ENCODE peak calls at places on chromosomes 16 and 17, in ten cellular contexts. I is stomach; S is CD4-positive, alpha-beta T cell; X is H1; K is lower lobe of right lung; G is left ventricle myocardium inferior; W is ascending aorta; H is prostate gland; A is body of pancreas; P is A673. M is an unnamed sample. For H3K27me3, the result is how much of the 10 kb centered on the place peaks cover.

GRCh38 chr16:86682219-86682904 is 104.0 kb downstream of the FOXL1 start:
- DNase-seq in I (no peak), S (no peak), X (no peak), K (no peak), G (no peak), W (peak), H (no peak), A (no peak), P (no peak), M (no peak)

GRCh38 chr17:57021226-57021940 is 43.5 kb downstream of the SCPEP1 start:
- DNase-seq in I (peak), S (no peak), X (no peak), K (peak), G (no peak), W (peak), H (peak), A (peak), P (no peak), M (no peak)

GRCh38 chr16:12901597-12902436 is at the start of gene SHISA9:
- DNase-seq in I (no peak), S (no peak), X (no peak), K (no peak), G (no peak), W (no peak), H (no peak), A (no peak), P (no peak), M (no peak)

GRCh38 chr17:57477483-57478357 is 221.4 kb downstream of the MSI2 start:
- DNase-seq in I (no peak), S (no peak), X (no peak), K (no peak), G (no peak), W (no peak), H (no peak), A (no peak), P (no peak), M (no peak)

GRCh38 chr17:43399839-43400328 is 1.1 kb downstream of the ARL4D start:
- DNase-seq in I (no peak), S (no peak), X (no peak), K (no peak), G (no peak), W (peak), H (no peak), A (no peak), P (no peak), M (no peak)

GRCh38 chr16:1157639-1158455 is 4.9 kb downstream of the CACNA1H start:
- DNase-seq in I (no peak), S (no peak), X (no peak), K (no peak), G (peak), W (no peak), H (no peak), A (no peak), P (no peak), M (no peak)

GRCh38 chr16:69937465-69937951 is 13.6 kb upstream of the CLEC18A start:
- DNase-seq in I (no peak), S (no peak), X (no peak), K (peak), G (no peak), W (no peak), H (no peak), A (no peak), P (peak), M (peak)

GRCh38 chr16:49756971-49757743 is 98.8 kb downstream of the ZNF423 start:
- DNase-seq in I (no peak), S (no peak), X (no peak), K (no peak), G (no peak), W (no peak), H (no peak), A (no peak), P (peak), M (no peak)

GRCh38 chr16:54193656-54194007 is 93.0 kb downstream of the IRX3 start:
- DNase-seq in I (peak), S (no peak), X (peak), K (peak), G (peak), W (peak), H (peak), A (peak), P (peak), M (peak)

GRCh38 chr17:45320349-45320930 is 3.6 kb upstream of the MAP3K14 start:
- DNase-seq in I (no peak), S (no peak), X (no peak), K (peak), G (no peak), W (no peak), H (no peak), A (no peak), P (no peak), M (no peak)

GRCh38 chr16:65285128-65286120 is 163.6 kb upstream of the CDH11 start:
- DNase-seq in I (no peak), S (no peak), X (no peak), K (no peak), G (peak), W (no peak), H (no peak), A (no peak), P (no peak), M (no peak)

GRCh38 chr16:71426069-71426879 is 15.6 kb downstream of the TLE7 start:
- DNase-seq in I (no peak), S (no peak), X (peak), K (no peak), G (no peak), W (no peak), H (peak), A (peak), P (peak), M (no peak)

GRCh38 chr17:50559674-50560184 is 786 bp upstream of the CACNA1G start:
- DNase-seq in I (peak), S (no peak), X (peak), K (peak), G (peak), W (peak), H (no peak), A (peak), P (peak), M (peak)

GRCh38 chr17:50634123-50634914 is at the start of gene ABCC3:
- DNase-seq in I (peak), S (no peak), X (no peak), K (peak), G (peak), W (peak), H (peak), A (peak), P (no peak), M (no peak)

GRCh38 chr16:74372369-74372768 is 3.7 kb upstream of the NPIPB15 start:
- DNase-seq in I (no peak), S (no peak), X (no peak), K (no peak), G (no peak), W (no peak), H (no peak), A (no peak), P (no peak), M (no peak)

GRCh38 chr16:75948886-75949285 is 222.6 kb upstream of the CPHXL start:
- DNase-seq in I (no peak), S (no peak), X (no peak), K (no peak), G (no peak), W (no peak), H (no peak), A (no peak), P (no peak), M (no peak)

GRCh38 chr17:76735006-76735405 is 2.1 kb downstream of the SRSF2 start:
- DNase-seq in I (no peak), S (no peak), X (no peak), K (no peak), G (no peak), W (no peak), H (no peak), A (no peak), P (no peak), M (no peak)

GRCh38 chr17:45867702-45868101 is 23.0 kb downstream of the SPPL2C start:
- DNase-seq in I (no peak), S (no peak), X (no peak), K (no peak), G (no peak), W (no peak), H (no peak), A (no peak), P (no peak), M (no peak)

GRCh38 chr17:68437979-68438877 is 19.1 kb downstream of the WIPI1 start:
- DNase-seq in I (peak), S (no peak), X (no peak), K (peak), G (peak), W (no peak), H (no peak), A (peak), P (no peak), M (no peak)

GRCh38 chr17:74274703-74275340 is 788 bp downstream of the DNAI2 start:
- DNase-seq in I (no peak), S (no peak), X (no peak), K (no peak), G (no peak), W (no peak), H (no peak), A (no peak), P (no peak), M (no peak)

GRCh38 chr17:17236295-17237025 is 508 bp downstream of the FLCN start:
- DNase-seq in I (no peak), S (no peak), X (no peak), K (no peak), G (no peak), W (no peak), H (no peak), A (peak), P (peak), M (no peak)

GRCh38 chr17:7884581-7885356 is 3.8 kb upstream of the CHD3 start:
- DNase-seq in I (peak), S (peak), X (no peak), K (no peak), G (no peak), W (no peak), H (no peak), A (peak), P (peak), M (no peak)

GRCh38 chr17:41530062-41531048 is 2.2 kb upstream of the KRT19 start:
- DNase-seq in I (peak), S (no peak), X (no peak), K (no peak), G (no peak), W (no peak), H (no peak), A (no peak), P (no peak), M (no peak)

GRCh38 chr16:24499193-24499814 is 40.1 kb upstream of the RBBP6 start:
- DNase-seq in I (no peak), S (no peak), X (peak), K (no peak), G (no peak), W (no peak), H (no peak), A (peak), P (peak), M (peak)

GRCh38 chr16:1019934-1020305 is 38.4 kb downstream of the SOX8 start:
- DNase-seq in I (no peak), S (no peak), X (no peak), K (no peak), G (peak), W (no peak), H (no peak), A (no peak), P (no peak), M (no peak)

GRCh38 chr17:2594657-2595085 is 1.2 kb downstream of the PAFAH1B1 start:
- DNase-seq in I (no peak), S (no peak), X (no peak), K (no peak), G (no peak), W (no peak), H (no peak), A (no peak), P (peak), M (no peak)

GRCh38 chr17:78526231-78527025 is 50.8 kb downstream of the DNAH17 start:
- DNase-seq in I (peak), S (no peak), X (no peak), K (no peak), G (no peak), W (no peak), H (no peak), A (no peak), P (no peak), M (no peak)

GRCh38 chr17:32626371-32626770 is 139.6 kb downstream of the CDK5R1 start:
- DNase-seq in I (no peak), S (no peak), X (no peak), K (no peak), G (no peak), W (no peak), H (no peak), A (no peak), P (no peak), M (no peak)

GRCh38 chr16:88727871-88728270 is 21.6 kb downstream of the CTU2 start:
- DNase-seq in I (no peak), S (no peak), X (no peak), K (no peak), G (peak), W (no peak), H (no peak), A (no peak), P (peak), M (no peak)

DNA sequence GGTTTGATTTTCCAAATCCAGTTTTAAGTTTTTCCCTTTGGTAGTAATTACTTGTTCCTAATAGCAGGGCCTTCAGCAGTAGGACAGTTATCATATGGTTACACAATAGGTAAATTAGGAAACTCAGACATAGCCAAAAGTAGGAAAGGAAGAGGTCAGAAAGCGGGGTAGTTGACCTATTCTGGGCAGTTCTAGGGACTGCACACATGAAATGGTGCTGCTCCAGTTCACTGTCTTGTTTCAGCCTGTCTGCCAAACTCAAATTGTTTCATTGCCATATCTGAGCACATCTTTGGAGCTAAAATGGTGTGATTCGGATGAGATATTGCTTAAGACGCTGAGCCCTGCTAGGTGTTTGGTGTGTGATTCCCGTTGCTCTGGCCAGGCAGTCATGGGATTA is 56.7 kb downstream of the TANGO6 start:
- DNase-seq in I (no peak), S (no peak), X (no peak), K (no peak), G (no peak), W (no peak), H (no peak), A (no peak), P (no peak), M (no peak)
- TF ChIP-seq CTCF in I (no peak), S (no peak), X (no peak), K (no peak), G (no peak), W (no peak), H (no peak), A (no peak), P (no peak), M (no peak)

DNA sequence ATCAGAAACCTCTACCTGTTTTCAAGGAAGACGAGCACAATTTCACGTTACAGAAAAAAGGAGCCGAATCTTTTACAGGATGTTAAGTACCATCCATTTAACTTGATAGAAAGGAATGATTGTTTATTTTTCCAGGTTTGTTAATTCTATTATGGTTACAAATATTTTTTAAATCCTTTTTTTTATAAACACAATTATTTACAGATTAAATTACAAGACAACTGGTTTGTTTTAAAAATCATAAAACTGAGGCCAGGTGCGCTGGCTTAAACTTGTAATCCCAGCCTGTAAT is 18.2 kb downstream of the ZNF213 start:
- DNase-seq in I (no peak), S (no peak), X (no peak), K (peak), G (no peak), W (no peak), H (no peak), A (no peak), P (no peak), M (no peak)
- H3K27me3 ChIP-seq in I (under half), S (under half), X (under half), K (under half), G (under half), W (under half), H (under half), A (under half), P (under half), M (under half)

DNA sequence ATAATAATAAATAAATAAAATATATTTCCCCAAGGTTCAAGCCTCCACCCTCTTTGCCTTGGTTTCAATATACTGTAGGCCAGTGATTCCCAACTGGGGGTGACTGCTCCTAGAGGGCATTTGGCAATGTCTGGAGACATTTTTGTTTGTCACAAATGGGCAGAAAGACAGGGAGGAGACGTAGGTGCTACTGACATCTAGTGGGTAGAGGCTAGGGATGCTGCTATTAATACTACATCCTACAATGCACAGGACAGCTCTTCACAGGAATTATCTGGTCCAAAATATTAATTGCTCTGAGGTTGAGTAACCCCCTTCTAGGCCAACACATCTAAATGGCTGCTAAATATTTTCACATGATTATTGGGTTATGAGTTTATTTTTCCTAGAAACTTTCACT is 12.8 kb upstream of the PRR14 start:
- DNase-seq in I (no peak), S (no peak), X (no peak), K (no peak), G (no peak), W (no peak), H (no peak), A (no peak), P (peak), M (no peak)
- TF ChIP-seq CTCF in I (no peak), S (peak), X (peak), K (no peak), G (peak), W (no peak), H (no peak), A (peak), P (peak), M (no peak)

GRCh38 chr17:38559880-38560230 is 45.9 kb downstream of the SRCIN1 start:
- DNase-seq in I (no peak), S (no peak), X (no peak), K (no peak), G (no peak), W (no peak), H (no peak), A (no peak), P (no peak), M (no peak)

GRCh38 chr17:38560503-38561318 is 45.0 kb downstream of the SRCIN1 start:
- DNase-seq in I (no peak), S (peak), X (no peak), K (no peak), G (no peak), W (no peak), H (no peak), A (no peak), P (no peak), M (no peak)

GRCh38 chr17:38562903-38563302 is 42.8 kb downstream of the SRCIN1 start:
- DNase-seq in I (no peak), S (no peak), X (no peak), K (no peak), G (no peak), W (no peak), H (no peak), A (no peak), P (no peak), M (no peak)

GRCh38 chr17:38562215-38562569 is 43.6 kb downstream of the SRCIN1 start:
- DNase-seq in I (no peak), S (no peak), X (no peak), K (peak), G (no peak), W (no peak), H (no peak), A (no peak), P (no peak), M (no peak)

GRCh38 chr17:38561416-38562214 is 44.1 kb downstream of the SRCIN1 start:
- DNase-seq in I (no peak), S (no peak), X (no peak), K (peak), G (no peak), W (no peak), H (no peak), A (no peak), P (no peak), M (no peak)
- H3K27me3 ChIP-seq in I (under half), S (half or more), X (half or more), K (half or more), G (half or more), W (half or more), H (under half), A (under half), P (under half), M (under half)

DNA sequence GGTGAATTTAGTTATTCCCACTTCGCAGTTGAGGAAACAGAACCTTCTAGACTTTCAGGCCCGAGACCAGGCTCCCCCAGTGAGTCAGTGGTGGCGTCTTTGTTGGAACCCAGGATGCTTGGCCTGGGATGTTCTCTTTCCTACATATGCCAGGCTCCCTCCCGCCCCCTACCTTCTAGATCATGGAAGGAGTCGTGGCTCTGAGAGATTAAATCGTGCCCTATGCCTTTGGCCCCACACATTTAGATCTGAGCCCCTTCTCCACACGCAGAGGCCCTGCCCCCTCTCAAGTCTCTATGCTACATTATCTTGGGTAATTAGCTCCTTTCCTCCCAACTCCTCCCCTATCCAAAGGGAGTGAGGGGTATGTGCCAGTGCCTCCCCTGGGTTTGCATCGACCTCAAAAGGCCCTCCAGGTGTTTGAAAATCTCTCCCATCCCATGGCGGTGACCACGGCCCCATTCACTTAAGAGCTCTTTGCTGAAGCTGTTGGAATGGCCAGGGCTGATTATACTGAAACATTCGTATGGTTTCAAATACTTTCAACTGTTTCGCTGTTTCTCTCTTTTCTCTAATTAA is 3.0 kb downstream of the NGFR start:
- DNase-seq in I (no peak), S (no peak), X (no peak), K (no peak), G (no peak), W (no peak), H (no peak), A (no peak), P (peak), M (no peak)
- TF ChIP-seq CTCF in I (no peak), S (no peak), X (peak), K (no peak), G (peak), W (peak), H (no peak), A (no peak), P (peak), M (no peak)

DNA sequence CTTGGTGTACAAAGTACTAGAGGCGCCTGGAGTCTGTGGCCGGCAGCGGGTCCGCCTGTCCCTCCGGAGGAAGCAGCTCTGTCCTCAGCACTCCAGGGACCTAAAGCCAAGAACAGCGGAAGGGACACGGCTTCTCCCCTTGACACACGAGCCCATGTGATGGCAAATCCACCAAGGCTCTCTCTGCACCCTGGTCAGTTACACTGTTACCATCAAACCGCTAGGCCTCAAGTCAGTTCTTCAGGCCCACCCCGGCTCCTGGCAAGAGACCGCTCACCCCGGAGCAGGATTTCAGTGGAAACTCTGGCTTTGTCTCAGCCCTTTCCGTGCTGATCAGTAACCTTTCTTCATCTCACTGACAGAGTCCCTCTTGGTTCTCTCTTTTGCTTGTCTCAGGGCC is 69.4 kb downstream of the RBFOX3 start:
- DNase-seq in I (no peak), S (no peak), X (no peak), K (no peak), G (no peak), W (no peak), H (no peak), A (no peak), P (no peak), M (no peak)
- H3K27me3 ChIP-seq in I (under half), S (under half), X (under half), K (under half), G (half or more), W (under half), H (under half), A (under half), P (under half), M (under half)